ENCODE peak calls at places on chromosome 16, in five cellular contexts. D is PC-9, Z is colonic mucosa, H is IMR-90, J is Calu3. L is an unnamed sample.

GRCh38 chr16:31080756-31081419 is 6.7 kb downstream of the ZNF646 start:
- DNase-seq in D (no peak), J (no peak), H (no peak), Z (no peak), L (no peak)

GRCh38 chr16:19086322-19087199 is 19.1 kb downstream of the COQ7 start:
- DNase-seq in J (peak; percentile 94), D (peak; percentile 91), Z (peak; percentile 91), H (peak; percentile 91), L (peak; percentile 92)

GRCh38 chr16:54744998-54745397 is 185.7 kb upstream of the IRX5 start:
- DNase-seq in Z (no peak), H (no peak), J (no peak), D (no peak), L (no peak)

GRCh38 chr16:28486266-28486665 is 5.6 kb downstream of the CLN3 start:
- DNase-seq in D (no peak), Z (no peak), J (no peak), H (no peak), L (no peak)

GRCh38 chr16:49348408-49349176 is 25.0 kb upstream of the C16orf78 start:
- DNase-seq in H (no peak), Z (no peak), J (no peak), D (no peak), L (no peak)

GRCh38 chr16:13014516-13014915 is 113.1 kb downstream of the SHISA9 start:
- DNase-seq in D (peak; percentile 44), J (no peak), H (no peak), Z (no peak), L (no peak)

GRCh38 chr16:16033208-16033717 is 83.8 kb downstream of the ABCC1 start:
- DNase-seq in H (no peak), D (no peak), J (no peak), Z (no peak), L (no peak)

GRCh38 chr16:57260294-57260929 is 15.4 kb downstream of the ARL2BP start:
- DNase-seq in Z (no peak), J (peak; percentile 57), D (peak; percentile 63), H (peak; percentile 82), L (no peak)

GRCh38 chr16:57349212-57350031 is 9.2 kb upstream of the CCL22 start:
- DNase-seq in H (no peak), J (no peak), D (no peak), Z (no peak), L (no peak)

GRCh38 chr16:47834485-47835024 is 321.2 kb downstream of the ABCC12 start:
- DNase-seq in J (no peak), D (no peak), H (no peak), Z (no peak), L (no peak)

GRCh38 chr16:89006036-89006752 is 29.2 kb upstream of the CBFA2T3 start:
- DNase-seq in H (no peak), J (no peak), D (no peak), Z (no peak), L (peak; percentile 1)

GRCh38 chr16:74773431-74774222 is 993 bp downstream of the FA2H start:
- DNase-seq in Z (peak; percentile 42), H (no peak), D (no peak), J (peak; percentile 48), L (no peak)

GRCh38 chr16:17585449-17586080 is 114.8 kb upstream of the XYLT1 start:
- DNase-seq in D (no peak), H (no peak), J (no peak), Z (no peak), L (no peak)

GRCh38 chr16:8998114-8998513 is 34.4 kb upstream of the USP7 start:
- DNase-seq in D (peak; percentile 48), H (peak; percentile 54), J (no peak), Z (no peak), L (no peak)

GRCh38 chr16:49936791-49937190 is 80.9 kb upstream of the ZNF423 start:
- DNase-seq in H (no peak), D (no peak), Z (no peak), J (no peak), L (no peak)

GRCh38 chr16:27576729-27577128 is 26.8 kb downstream of the KATNIP start:
- DNase-seq in Z (no peak), H (no peak), J (no peak), D (no peak), L (no peak)

GRCh38 chr16:29726845-29727379 is 18.9 kb downstream of the C16orf54 start:
- DNase-seq in D (no peak), Z (no peak), J (no peak), H (no peak), L (no peak)

GRCh38 chr16:27230562-27230991 is 27.3 kb downstream of the KDM8 start:
- DNase-seq in J (no peak), D (no peak), Z (peak; percentile 91), H (no peak), L (no peak)

GRCh38 chr16:30186444-30186781 is 3.0 kb downstream of the CORO1A start:
- DNase-seq in Z (no peak), D (no peak), J (no peak), H (no peak), L (no peak)

DNA sequence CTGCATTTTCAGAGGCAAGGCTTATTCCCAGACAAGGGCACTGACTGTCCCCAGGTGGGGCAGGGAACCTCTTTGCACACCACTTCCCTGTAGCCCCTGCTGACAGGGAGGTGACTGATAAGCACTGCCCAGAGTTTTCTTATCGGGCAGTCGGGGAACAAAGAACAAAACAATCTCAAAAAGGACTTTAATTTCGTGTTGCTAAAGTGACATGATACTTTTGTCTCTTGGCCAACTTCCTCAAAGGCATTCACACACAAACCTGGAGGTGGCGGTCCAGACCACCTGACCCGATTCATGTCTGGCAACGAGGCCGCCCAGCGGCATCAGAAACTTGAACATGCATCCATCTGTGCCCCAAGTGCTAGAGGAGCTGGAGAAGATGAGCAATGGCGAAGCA is 28.9 kb downstream of the ZDHHC7 start:
- DNase-seq in Z (peak; percentile 71), H (no peak), D (no peak), J (peak; percentile 61), L (no peak)
- TF ChIP-seq CTCF in Z (peak; percentile 35), H (no peak), D (no peak), J (no peak), L (no peak)

GRCh38 chr16:81558077-81558443 is 113.5 kb downstream of the CMIP start:
- DNase-seq in H (no peak), D (no peak), J (no peak), Z (no peak), L (no peak)
- TF ChIP-seq CTCF in H (no peak), D (no peak), J (no peak), Z (no peak), L (no peak)

DNA sequence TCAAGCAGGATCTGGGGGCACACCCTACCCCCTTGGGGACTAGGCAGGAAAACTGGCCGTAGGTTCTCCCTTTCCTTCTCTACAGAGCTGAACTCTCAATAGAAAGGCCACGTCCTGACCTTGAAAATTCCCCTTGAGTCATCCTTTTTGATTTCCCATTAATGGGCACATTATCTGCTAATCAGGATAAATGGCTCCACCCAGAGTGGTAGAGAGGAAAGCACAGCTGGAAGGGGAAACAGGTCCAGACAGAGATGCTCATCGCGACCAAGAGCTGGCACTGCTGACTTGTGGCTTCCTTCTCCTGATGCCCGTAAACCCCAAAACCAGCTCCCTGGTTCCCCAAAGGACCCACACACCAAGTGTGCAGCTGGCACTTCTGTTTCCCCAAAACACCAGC is 206.5 kb upstream of the CDH5 start:
- DNase-seq in D (no peak), J (no peak), Z (no peak), H (peak; percentile 30), L (no peak)
- TF ChIP-seq CTCF in D (no peak), J (no peak), Z (no peak), H (peak; percentile 41), L (no peak)

GRCh38 chr16:68713430-68713829 is 23.7 kb upstream of the CDH1 start:
- DNase-seq in Z (no peak), J (no peak), H (no peak), D (no peak), L (peak; percentile 30)

GRCh38 chr16:68704232-68704867 is 32.7 kb upstream of the CDH1 start:
- DNase-seq in J (peak; percentile 93), H (peak; percentile 48), D (peak; percentile 73), Z (peak; percentile 93), L (peak; percentile 78)

GRCh38 chr16:68711421-68712139 is 25.5 kb upstream of the CDH1 start:
- DNase-seq in H (no peak), J (no peak), Z (no peak), D (no peak), L (no peak)

GRCh38 chr16:68707341-68708152 is 29.5 kb upstream of the CDH1 start:
- DNase-seq in D (peak; percentile 96), Z (peak; percentile 79), H (no peak), J (peak; percentile 97), L (peak; percentile 33)
- TF ChIP-seq CTCF in D (peak; percentile 69), Z (no peak), H (no peak), J (peak; percentile 72), L (peak; percentile 26)

GRCh38 chr16:3127745-3128144 is 7.1 kb upstream of the ZNF213 start:
- DNase-seq in J (no peak), D (no peak), H (no peak), Z (no peak), L (no peak)

GRCh38 chr16:3134338-3135119 is at the start of gene ZNF213:
- DNase-seq in D (peak; percentile 95), J (peak; percentile 96), Z (peak; percentile 96), H (peak; percentile 97), L (peak; percentile 90)

GRCh38 chr16:3129137-3130131 is 5.4 kb upstream of the ZNF213 start:
- DNase-seq in J (peak; percentile 89), H (peak; percentile 86), D (peak; percentile 55), Z (peak; percentile 85), L (peak; percentile 70)

GRCh38 chr16:3135120-3135715 is 389 bp downstream of the ZNF213 start:
- DNase-seq in H (no peak), Z (no peak), J (no peak), D (no peak), L (no peak)

DNA sequence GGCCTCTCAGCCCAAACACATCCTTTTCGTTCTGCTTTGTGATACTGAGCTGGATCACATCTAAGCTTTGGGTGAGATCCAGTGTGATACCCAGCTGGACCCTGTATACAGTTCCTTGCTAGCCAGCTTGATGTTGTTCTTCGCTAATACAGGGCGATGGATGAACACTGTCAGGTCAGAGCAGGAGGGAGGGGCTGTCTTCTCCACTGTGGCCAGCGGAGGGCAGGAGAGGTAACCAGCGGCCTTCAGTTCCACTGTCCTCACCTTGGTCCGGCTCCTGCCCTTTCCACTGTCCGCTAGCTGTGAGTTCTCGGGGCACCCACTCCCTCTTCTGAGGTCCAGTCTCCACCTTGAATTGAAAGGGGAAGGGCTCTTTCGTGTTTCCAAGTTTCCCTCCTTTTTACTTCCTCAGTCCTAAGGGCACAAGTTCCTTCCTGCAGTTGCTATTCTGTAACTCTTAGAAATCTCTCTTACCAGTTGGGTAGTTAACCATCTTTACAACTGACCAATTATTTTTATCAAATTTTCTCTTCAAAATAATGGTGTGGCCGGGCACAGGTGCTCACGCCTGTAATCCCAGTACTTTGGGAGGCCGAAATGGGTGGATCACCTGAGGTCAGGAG is 3.0 kb upstream of the ZNF213 start:
- DNase-seq in Z (peak; percentile 44), D (no peak), H (peak; percentile 35), J (peak; percentile 73), L (peak; percentile 66)
- TF ChIP-seq CTCF in Z (peak; percentile 31), D (peak; percentile 67), H (peak; percentile 52), J (peak; percentile 76), L (peak; percentile 56)

DNA sequence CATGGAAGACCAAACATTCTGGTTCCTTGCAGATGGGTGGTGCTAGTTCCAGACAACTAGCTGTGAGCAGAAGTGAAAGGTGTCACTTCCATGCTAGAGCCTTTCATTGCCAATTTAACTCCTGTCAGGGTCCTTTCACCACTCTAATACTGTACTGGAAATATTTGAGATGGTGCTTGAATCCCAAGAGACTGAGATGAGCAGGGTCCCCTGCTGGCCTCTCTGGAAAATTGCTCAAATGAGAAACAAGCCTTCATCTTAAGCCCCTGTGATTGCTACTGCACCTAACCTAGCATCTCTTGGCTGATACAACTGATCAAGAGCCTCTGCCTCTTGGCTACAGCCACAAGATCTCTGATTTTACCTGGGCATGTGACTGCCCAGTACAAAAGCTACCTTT is 7.4 kb upstream of the VAC14 start:
- DNase-seq in Z (no peak), J (no peak), D (no peak), H (no peak), L (no peak)
- TF ChIP-seq CTCF in Z (no peak), J (no peak), D (no peak), H (no peak), L (no peak)

L was measured in nephron progenitor cell.